ENCODE peak calls at places on chromosomes 6 and 20, in five cellular contexts. One of them, this sample, is unnamed.

GRCh38 chr20:5168582-5169396 is 42.0 kb downstream of the CDS2 start:
- DNase-seq in K562: no peak
- DNase-seq in PC-9: peak; percentile 48
- DNase-seq in GM23338: peak; percentile 52
- DNase-seq in hepatocyte: peak; percentile 52
- DNase-seq in this sample: peak; percentile 54

GRCh38 chr6:110564703-110565421 is 88.4 kb upstream of the SLC22A16 start:
- DNase-seq in K562: no peak
- DNase-seq in PC-9: no peak
- DNase-seq in GM23338: no peak
- DNase-seq in hepatocyte: no peak
- DNase-seq in this sample: no peak

GRCh38 chr6:68635706-68636513 is 828 bp downstream of the ADGRB3 start:
- DNase-seq in K562: peak; percentile 41
- DNase-seq in PC-9: no peak
- DNase-seq in GM23338: peak; percentile 57
- DNase-seq in hepatocyte: peak; percentile 37
- DNase-seq in this sample: peak; percentile 30

GRCh38 chr6:140980265-140980887 is 1152.3 kb upstream of the GJE1 start:
- DNase-seq in K562: no peak
- DNase-seq in PC-9: no peak
- DNase-seq in GM23338: peak; percentile 30
- DNase-seq in hepatocyte: no peak
- DNase-seq in this sample: peak; percentile 62

GRCh38 chr20:11101243-11101642 is 427.4 kb upstream of the JAG1 start:
- DNase-seq in K562: no peak
- DNase-seq in PC-9: no peak
- DNase-seq in GM23338: no peak
- DNase-seq in hepatocyte: no peak
- DNase-seq in this sample: peak; percentile 35

GRCh38 chr6:152206072-152206818 is 398.8 kb downstream of the ESR1 start:
- DNase-seq in K562: peak; percentile 35
- DNase-seq in PC-9: no peak
- DNase-seq in GM23338: peak; percentile 71
- DNase-seq in hepatocyte: peak; percentile 19
- DNase-seq in this sample: peak; percentile 48

GRCh38 chr6:148422085-148422484 is 79.4 kb downstream of the SASH1 start:
- DNase-seq in K562: no peak
- DNase-seq in PC-9: no peak
- DNase-seq in GM23338: no peak
- DNase-seq in hepatocyte: no peak
- DNase-seq in this sample: no peak

GRCh38 chr20:11755071-11755881 is 162.4 kb upstream of the BTBD3 start:
- DNase-seq in K562: no peak
- DNase-seq in PC-9: no peak
- DNase-seq in GM23338: no peak
- DNase-seq in hepatocyte: no peak
- DNase-seq in this sample: peak; percentile 62

GRCh38 chr20:46145646-46146045 is 27.5 kb downstream of the CD40 start:
- DNase-seq in K562: no peak
- DNase-seq in PC-9: no peak
- DNase-seq in GM23338: peak; percentile 28
- DNase-seq in hepatocyte: no peak
- DNase-seq in this sample: no peak

GRCh38 chr6:166999845-167000253 is 652 bp downstream of the CEP43 start:
- DNase-seq in K562: no peak
- DNase-seq in PC-9: no peak
- DNase-seq in GM23338: peak; percentile 69
- DNase-seq in hepatocyte: peak; percentile 64
- DNase-seq in this sample: peak; percentile 52

GRCh38 chr6:144335914-144336313 is 50.8 kb downstream of the UTRN start:
- DNase-seq in K562: no peak
- DNase-seq in PC-9: no peak
- DNase-seq in GM23338: no peak
- DNase-seq in hepatocyte: no peak
- DNase-seq in this sample: no peak

GRCh38 chr6:153503810-153504209 is 372.7 kb upstream of the RGS17 start:
- DNase-seq in K562: no peak
- DNase-seq in PC-9: no peak
- DNase-seq in GM23338: peak; percentile 87
- DNase-seq in hepatocyte: no peak
- DNase-seq in this sample: peak; percentile 3

GRCh38 chr6:130473886-130474285 is 108.1 kb downstream of the TMEM200A start:
- DNase-seq in K562: no peak
- DNase-seq in PC-9: no peak
- DNase-seq in GM23338: no peak
- DNase-seq in hepatocyte: no peak
- DNase-seq in this sample: peak; percentile 94

GRCh38 chr6:36610576-36611336 is 16.6 kb downstream of the SRSF3 start:
- DNase-seq in K562: no peak
- DNase-seq in PC-9: no peak
- DNase-seq in GM23338: no peak
- DNase-seq in hepatocyte: no peak
- DNase-seq in this sample: peak; percentile 40

GRCh38 chr20:40467703-40468411 is 221.2 kb downstream of the MAFB start:
- DNase-seq in K562: no peak
- DNase-seq in PC-9: no peak
- DNase-seq in GM23338: no peak
- DNase-seq in hepatocyte: no peak
- DNase-seq in this sample: no peak

GRCh38 chr20:5612476-5613291 is 137.5 kb upstream of the SHLD1 start:
- DNase-seq in K562: no peak
- DNase-seq in PC-9: no peak
- DNase-seq in GM23338: no peak
- DNase-seq in hepatocyte: no peak
- DNase-seq in this sample: peak; percentile 83

GRCh38 chr6:46129301-46129633 is 522 bp upstream of the ENPP4 start:
- DNase-seq in K562: no peak
- DNase-seq in PC-9: peak; percentile 54
- DNase-seq in GM23338: no peak
- DNase-seq in hepatocyte: no peak
- DNase-seq in this sample: no peak
- TF ChIP-seq EZH2 in K562: no peak
- TF ChIP-seq EZH2 in PC-9: no peak
- TF ChIP-seq EZH2 in GM23338: no peak
- TF ChIP-seq EZH2 in hepatocyte: no peak
- TF ChIP-seq EZH2 in this sample: no peak

GRCh38 chr20:24987873-24988835 is 4.4 kb downstream of the APMAP start:
- DNase-seq in K562: no peak
- DNase-seq in PC-9: no peak
- DNase-seq in GM23338: no peak
- DNase-seq in hepatocyte: no peak
- DNase-seq in this sample: no peak

GRCh38 chr20:24989162-24989561 is 3.4 kb downstream of the APMAP start:
- DNase-seq in K562: no peak
- DNase-seq in PC-9: no peak
- DNase-seq in GM23338: no peak
- DNase-seq in hepatocyte: no peak
- DNase-seq in this sample: no peak

GRCh38 chr20:24992420-24993205 is at the start of gene APMAP:
- DNase-seq in K562: peak; percentile 93
- DNase-seq in PC-9: peak; percentile 75
- DNase-seq in GM23338: peak; percentile 97
- DNase-seq in hepatocyte: peak; percentile 97
- DNase-seq in this sample: peak; percentile 97

GRCh38 chr20:24991897-24992419 is 593 bp downstream of the APMAP start:
- DNase-seq in K562: peak; percentile 23
- DNase-seq in PC-9: no peak
- DNase-seq in GM23338: peak; percentile 50
- DNase-seq in hepatocyte: peak; percentile 54
- DNase-seq in this sample: peak; percentile 56

GRCh38 chr20:24990810-24991252 is 1.7 kb downstream of the APMAP start:
- DNase-seq in K562: no peak
- DNase-seq in PC-9: peak; percentile 74
- DNase-seq in GM23338: no peak
- DNase-seq in hepatocyte: no peak
- DNase-seq in this sample: no peak
- H3K4me1 ChIP-seq in K562: peaks cover 11% of the 10 kb centered on the region
- H3K4me1 ChIP-seq in PC-9: peaks cover 40% of the 10 kb centered on the region
- H3K4me1 ChIP-seq in GM23338: peaks cover 8% of the 10 kb centered on the region
- H3K4me1 ChIP-seq in hepatocyte: peaks cover 9% of the 10 kb centered on the region
- H3K4me1 ChIP-seq in this sample: peaks cover 16% of the 10 kb centered on the region

GRCh38 chr6:54846857-54847721 is 518 bp downstream of the FAM83B start:
- DNase-seq in K562: no peak
- DNase-seq in PC-9: peak; percentile 38
- DNase-seq in GM23338: peak; percentile 63
- DNase-seq in hepatocyte: peak; percentile 68
- DNase-seq in this sample: no peak

GRCh38 chr6:54850061-54850460 is 3.5 kb downstream of the FAM83B start:
- DNase-seq in K562: no peak
- DNase-seq in PC-9: no peak
- DNase-seq in GM23338: no peak
- DNase-seq in hepatocyte: no peak
- DNase-seq in this sample: no peak

GRCh38 chr6:54847799-54848597 is 1.4 kb downstream of the FAM83B start:
- DNase-seq in K562: no peak
- DNase-seq in PC-9: peak; percentile 84
- DNase-seq in GM23338: peak; percentile 20
- DNase-seq in hepatocyte: peak; percentile 48
- DNase-seq in this sample: peak; percentile 33

DNA sequence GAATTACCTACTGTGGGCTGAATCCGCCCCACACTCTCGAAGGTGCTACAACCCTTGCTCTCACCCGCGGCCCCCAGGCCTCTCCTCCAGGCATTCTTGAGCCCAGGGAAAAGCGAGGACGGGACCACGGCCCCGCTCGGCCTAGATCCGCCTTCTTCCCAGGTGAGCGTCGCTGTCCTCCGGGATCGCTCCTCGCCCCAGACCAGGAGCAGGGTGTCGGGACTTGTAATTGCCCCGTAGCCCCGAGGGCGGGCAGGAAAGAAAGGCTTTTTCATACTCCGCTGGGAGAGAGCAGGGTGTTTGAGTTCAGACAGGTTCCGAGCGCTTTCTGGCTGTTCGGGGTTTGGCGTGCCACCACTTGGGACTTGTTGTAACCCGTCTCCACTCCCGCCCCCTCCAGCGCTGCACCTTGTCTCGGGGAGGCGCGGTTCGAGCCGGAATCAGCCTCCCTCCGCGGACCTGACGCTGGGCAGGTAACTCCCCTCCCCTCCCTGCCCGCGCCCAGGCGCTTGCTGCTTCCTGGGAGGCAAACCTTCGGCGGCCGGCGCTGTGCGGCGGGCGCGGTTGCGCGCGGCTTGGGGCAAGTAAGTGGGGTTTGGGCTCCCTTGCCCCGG is at the start of gene FAM83B:
- DNase-seq in K562: no peak
- DNase-seq in PC-9: peak; percentile 54
- DNase-seq in GM23338: peak; percentile 82
- DNase-seq in hepatocyte: peak; percentile 86
- DNase-seq in this sample: no peak
- TF ChIP-seq EZH2 in K562: no peak
- TF ChIP-seq EZH2 in PC-9: no peak
- TF ChIP-seq EZH2 in GM23338: peak; percentile 13
- TF ChIP-seq EZH2 in hepatocyte: no peak
- TF ChIP-seq EZH2 in this sample: peak; percentile 60

GRCh38 chr6:116278853-116279231 is 888 bp downstream of the TSPYL1 start:
- DNase-seq in K562: no peak
- DNase-seq in PC-9: no peak
- DNase-seq in GM23338: peak; percentile 45
- DNase-seq in hepatocyte: no peak
- DNase-seq in this sample: no peak

GRCh38 chr6:116278478-116278822 is 1.3 kb downstream of the TSPYL1 start:
- DNase-seq in K562: no peak
- DNase-seq in PC-9: no peak
- DNase-seq in GM23338: no peak
- DNase-seq in hepatocyte: no peak
- DNase-seq in this sample: no peak

GRCh38 chr6:116280161-116280959 is 630 bp upstream of the TSPYL1 start:
- DNase-seq in K562: peak; percentile 13
- DNase-seq in PC-9: peak; percentile 36
- DNase-seq in GM23338: peak; percentile 23
- DNase-seq in hepatocyte: no peak
- DNase-seq in this sample: peak; percentile 26

GRCh38 chr6:116280960-116281316 is 1.2 kb upstream of the TSPYL1 start:
- DNase-seq in K562: no peak
- DNase-seq in PC-9: no peak
- DNase-seq in GM23338: no peak
- DNase-seq in hepatocyte: no peak
- DNase-seq in this sample: no peak

GRCh38 chr6:116279232-116280160 is at the start of gene TSPYL1:
- DNase-seq in K562: peak; percentile 92
- DNase-seq in PC-9: peak; percentile 97
- DNase-seq in GM23338: peak; percentile 99
- DNase-seq in hepatocyte: peak; percentile 98
- DNase-seq in this sample: peak; percentile 100
- H3K4me1 ChIP-seq in K562: peaks cover 20% of the 10 kb centered on the region
- H3K4me1 ChIP-seq in PC-9: peaks cover 47% of the 10 kb centered on the region
- H3K4me1 ChIP-seq in GM23338: peaks cover 21% of the 10 kb centered on the region
- H3K4me1 ChIP-seq in hepatocyte: peaks cover 20% of the 10 kb centered on the region
- H3K4me1 ChIP-seq in this sample: peaks cover 47% of the 10 kb centered on the region

DNA sequence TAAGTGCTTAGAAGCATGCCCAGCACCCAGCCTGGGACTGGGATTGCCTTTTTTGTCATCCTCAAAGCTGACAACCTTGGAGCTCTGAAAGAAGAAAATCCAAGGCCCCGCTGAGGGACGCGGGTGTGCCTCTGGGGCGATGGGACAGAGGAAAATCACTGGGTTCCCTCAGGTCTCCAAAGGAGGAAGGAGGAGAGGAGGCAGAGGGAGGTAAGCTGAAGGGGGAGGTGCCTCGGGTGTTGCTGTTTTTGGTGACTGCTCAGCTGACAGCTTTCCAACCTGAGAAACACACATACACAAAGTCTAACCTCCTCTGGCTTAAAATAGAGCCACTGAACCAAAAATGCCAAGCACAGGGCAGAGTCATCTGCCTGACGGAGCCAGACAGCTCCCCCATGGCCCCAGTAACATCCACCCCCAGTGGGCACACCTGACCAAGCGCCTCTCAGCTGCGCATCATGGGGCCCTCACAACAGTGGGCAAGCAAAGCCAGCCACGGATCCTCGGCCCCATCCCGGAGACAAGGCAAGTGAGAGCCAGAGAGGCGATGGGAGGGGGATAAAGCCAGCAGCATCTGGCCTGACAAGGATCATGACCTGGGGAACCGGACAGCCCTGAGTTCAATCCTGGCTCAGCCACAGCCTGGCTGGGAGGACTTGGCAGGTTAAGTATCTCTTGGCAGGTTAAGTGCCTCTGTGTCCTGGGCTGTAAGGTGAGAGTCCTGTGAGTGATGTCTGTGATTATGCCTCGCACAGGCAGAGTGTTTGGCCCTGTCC is 3.2 kb upstream of the KCNK15 start:
- DNase-seq in K562: no peak
- DNase-seq in PC-9: no peak
- DNase-seq in GM23338: no peak
- DNase-seq in hepatocyte: no peak
- DNase-seq in this sample: no peak
- TF ChIP-seq EZH2 in K562: no peak
- TF ChIP-seq EZH2 in PC-9: no peak
- TF ChIP-seq EZH2 in GM23338: no peak
- TF ChIP-seq EZH2 in hepatocyte: no peak
- TF ChIP-seq EZH2 in this sample: no peak

GRCh38 chr20:22535483-22535882 is 48.9 kb downstream of the FOXA2 start:
- DNase-seq in K562: no peak
- DNase-seq in PC-9: no peak
- DNase-seq in GM23338: no peak
- DNase-seq in hepatocyte: no peak
- DNase-seq in this sample: no peak
- H3K4me1 ChIP-seq in K562: no peaks in the 10 kb centered on the region
- H3K4me1 ChIP-seq in PC-9: no peaks in the 10 kb centered on the region
- H3K4me1 ChIP-seq in GM23338: peaks cover 9% of the 10 kb centered on the region
- H3K4me1 ChIP-seq in hepatocyte: no peaks in the 10 kb centered on the region
- H3K4me1 ChIP-seq in this sample: no peaks in the 10 kb centered on the region

GRCh38 chr6:170289971-170290305 is 940 bp downstream of the DLL1 start:
- DNase-seq in K562: no peak
- DNase-seq in PC-9: no peak
- DNase-seq in GM23338: no peak
- DNase-seq in hepatocyte: no peak
- DNase-seq in this sample: no peak
- TF ChIP-seq EZH2 in K562: no peak
- TF ChIP-seq EZH2 in PC-9: no peak
- TF ChIP-seq EZH2 in GM23338: no peak
- TF ChIP-seq EZH2 in hepatocyte: no peak
- TF ChIP-seq EZH2 in this sample: no peak

This sample was measured in GM23248.